ENCODE peak calls at places on chromosomes 4 and X, in five cellular contexts. F, B, P, C and Y are unnamed samples.

GRCh38 chrX:19344661-19345060 is 934 bp downstream of the PDHA1 start:
- DNase-seq in C (no peak), P (no peak), F (no peak), B (no peak), Y (no peak)

GRCh38 chrX:134636859-134637258 is 21.4 kb downstream of the PLAC1 start:
- DNase-seq in P (no peak), C (peak; percentile 51), F (no peak), B (no peak), Y (no peak)

GRCh38 chrX:134753185-134754008 is 95.1 kb upstream of the PLAC1 start:
- DNase-seq in C (peak; percentile 71), B (no peak), F (no peak), P (no peak), Y (no peak)

GRCh38 chr4:119540249-119540648 is 88.4 kb downstream of the PDE5A start:
- DNase-seq in C (no peak), F (no peak), B (no peak), P (no peak), Y (no peak)

GRCh38 chrX:107714196-107714811 is 61.3 kb downstream of the TSC22D3 start:
- DNase-seq in B (no peak), F (no peak), C (peak; percentile 34), P (no peak), Y (no peak)

GRCh38 chr4:169115897-169116254 is 105.8 kb upstream of the CBR4 start:
- DNase-seq in C (peak; percentile 96), F (no peak), B (no peak), P (no peak), Y (no peak)

GRCh38 chr4:102552781-102553180 is 51.6 kb downstream of the NFKB1 start:
- DNase-seq in C (no peak), F (no peak), P (no peak), B (no peak), Y (no peak)

GRCh38 chr4:55138367-55138766 is 13.0 kb upstream of the KDR start:
- DNase-seq in F (no peak), B (no peak), P (no peak), C (no peak), Y (no peak)

GRCh38 chrX:16869393-16870094 is 618 bp downstream of the RBBP7 start:
- DNase-seq in C (no peak), P (peak; percentile 54), B (no peak), F (peak; percentile 80), Y (peak; percentile 57)

GRCh38 chr4:5203309-5203708 is 152.0 kb downstream of the STK32B start:
- DNase-seq in B (no peak), P (no peak), C (no peak), F (no peak), Y (no peak)

GRCh38 chr4:130393246-130394041 is 1297.5 kb downstream of the C4orf33 start:
- DNase-seq in F (no peak), B (no peak), C (peak; percentile 10), P (no peak), Y (no peak)

GRCh38 chr4:15651682-15652081 is 3.5 kb downstream of the FBXL5 start:
- DNase-seq in C (peak; percentile 36), P (no peak), B (no peak), F (no peak), Y (no peak)

GRCh38 chrX:30156880-30157560 is 58.3 kb upstream of the MAGEB2 start:
- DNase-seq in C (no peak), P (no peak), B (no peak), F (no peak), Y (no peak)

GRCh38 chr4:86640469-86640868 is 46.4 kb downstream of the PTPN13 start:
- DNase-seq in P (no peak), F (no peak), C (peak; percentile 13), B (no peak), Y (no peak)

GRCh38 chr4:19983072-19983471 is 268.6 kb upstream of the SLIT2 start:
- DNase-seq in C (peak; percentile 97), B (no peak), P (no peak), F (no peak), Y (no peak)

GRCh38 chr4:151324449-151325319 is 721 bp downstream of the SH3D19 start:
- DNase-seq in P (peak; percentile 32), F (peak; percentile 60), C (peak; percentile 45), B (no peak), Y (peak; percentile 29)

GRCh38 chrX:15242899-15243555 is 26.9 kb downstream of the ASB9 start:
- DNase-seq in F (peak; percentile 7), C (peak; percentile 60), B (peak; percentile 17), P (peak; percentile 27), Y (peak; percentile 29)

GRCh38 chrX:81528041-81528440 is 326.1 kb downstream of the SH3BGRL start:
- DNase-seq in F (no peak), B (no peak), C (no peak), P (no peak), Y (no peak)

GRCh38 chrX:43350935-43351334 is 305.2 kb upstream of the MAOA start:
- DNase-seq in B (no peak), P (no peak), F (no peak), C (no peak), Y (no peak)

GRCh38 chr4:15855804-15856475 is 77.8 kb downstream of the CD38 start:
- DNase-seq in P (no peak), B (no peak), F (no peak), C (no peak), Y (no peak)

GRCh38 chr4:978957-979701 is 5.8 kb upstream of the DGKQ start:
- DNase-seq in F (no peak), B (no peak), P (no peak), C (peak; percentile 72), Y (no peak)

GRCh38 chr4:5751918-5752802 is 41.2 kb downstream of the EVC start:
- DNase-seq in C (peak; percentile 71), P (peak; percentile 75), B (no peak), F (peak; percentile 23), Y (no peak)

GRCh38 chrX:123923211-123923610 is 38.3 kb upstream of the STAG2 start:
- DNase-seq in F (no peak), C (no peak), P (no peak), B (no peak), Y (no peak)

DNA sequence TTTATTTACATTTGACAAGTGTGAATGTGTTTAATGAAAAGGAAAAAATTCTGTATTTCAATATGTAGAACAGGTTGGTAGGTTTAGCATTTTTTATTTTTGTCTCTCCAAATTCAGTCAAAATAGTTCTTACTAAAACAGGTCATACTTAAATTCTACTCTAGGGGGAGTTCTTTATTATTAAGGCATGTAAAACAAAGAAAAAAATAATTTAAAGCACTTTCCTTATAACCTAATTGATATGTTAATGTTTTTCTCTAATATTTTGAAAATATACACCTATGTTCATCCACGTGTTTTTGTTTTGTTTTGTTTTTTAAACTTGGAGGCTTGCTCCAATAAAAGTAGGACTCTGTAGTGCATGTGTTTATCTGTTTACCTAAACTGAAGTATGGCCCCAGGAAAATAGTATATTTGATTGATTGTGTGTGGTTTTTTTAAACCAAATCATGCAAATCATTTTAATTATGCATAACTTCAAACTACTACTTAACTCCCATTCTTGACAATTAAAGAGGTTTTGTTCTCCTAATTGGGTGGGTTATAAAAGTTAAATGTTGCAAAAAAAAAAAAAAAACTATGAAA is 562.7 kb downstream of the RPA4 start:
- DNase-seq in B (no peak), C (peak; percentile 12), P (no peak), F (no peak), Y (no peak)
- TF ChIP-seq CTCF in B (peak; percentile 14), C (no peak), P (peak; percentile 40), F (peak; percentile 43), Y (no peak)

DNA sequence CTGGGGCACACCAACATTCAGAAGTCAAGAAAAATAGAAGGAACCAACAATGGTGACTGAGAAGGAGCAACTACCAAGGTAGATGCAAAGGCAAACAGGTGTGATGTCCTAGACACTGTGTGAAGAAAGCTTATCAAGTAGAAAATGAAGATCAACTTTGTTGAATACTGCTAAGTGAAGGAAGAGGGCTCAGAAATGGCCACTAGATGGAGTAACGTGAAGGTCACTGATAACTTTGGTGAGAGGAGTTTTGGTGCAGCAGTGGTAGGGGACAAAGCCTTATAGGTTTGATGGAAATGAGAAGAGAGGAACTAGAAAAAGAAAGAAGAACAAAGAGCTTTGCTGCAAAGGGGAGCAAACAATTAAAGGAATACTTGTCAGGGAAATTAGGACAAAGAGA is 23.5 kb downstream of the OTC start:
- DNase-seq in P (no peak), F (no peak), B (no peak), C (peak; percentile 1), Y (peak; percentile 10)
- TF ChIP-seq CTCF in P (peak; percentile 26), F (peak; percentile 40), B (peak; percentile 67), C (peak; percentile 22), Y (peak; percentile 34)

DNA sequence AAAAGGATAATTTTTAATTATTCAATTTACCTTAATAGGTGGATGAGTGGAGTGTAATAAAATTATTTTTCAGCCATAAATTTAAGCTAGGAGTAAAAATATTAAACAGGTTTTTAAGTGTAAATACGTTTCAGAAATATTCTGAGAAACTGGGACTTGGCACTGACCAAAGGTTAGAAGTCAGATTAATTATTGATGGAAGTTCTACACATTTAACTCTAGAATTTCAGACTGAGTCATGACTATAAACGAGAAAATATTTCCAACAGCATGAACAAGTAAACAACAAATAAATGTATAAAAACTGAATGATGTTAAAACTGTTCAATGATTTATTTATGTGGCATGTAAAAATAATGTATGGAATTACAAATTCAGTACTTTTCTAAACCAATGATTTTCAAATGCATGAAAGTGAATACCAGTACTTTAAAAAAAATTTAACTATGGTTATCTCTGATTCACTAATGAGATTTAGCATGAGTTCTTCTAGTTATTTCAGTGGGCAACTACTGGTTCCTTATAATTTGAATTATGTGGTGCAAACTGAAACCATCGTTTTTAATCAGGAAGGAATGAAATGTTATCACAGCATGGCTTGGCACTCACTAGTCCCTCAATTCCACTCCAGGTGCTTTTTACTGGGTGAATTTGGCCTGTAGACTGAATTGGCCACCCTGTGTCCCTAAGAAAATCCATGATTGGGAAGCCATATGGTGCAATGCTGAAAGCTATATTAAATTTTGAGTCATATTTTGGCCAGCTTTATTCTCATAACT is 244.2 kb downstream of the FSTL5 start:
- DNase-seq in F (no peak), C (no peak), B (no peak), P (no peak), Y (no peak)
- TF ChIP-seq CTCF in F (no peak), C (no peak), B (no peak), P (no peak), Y (no peak)

DNA sequence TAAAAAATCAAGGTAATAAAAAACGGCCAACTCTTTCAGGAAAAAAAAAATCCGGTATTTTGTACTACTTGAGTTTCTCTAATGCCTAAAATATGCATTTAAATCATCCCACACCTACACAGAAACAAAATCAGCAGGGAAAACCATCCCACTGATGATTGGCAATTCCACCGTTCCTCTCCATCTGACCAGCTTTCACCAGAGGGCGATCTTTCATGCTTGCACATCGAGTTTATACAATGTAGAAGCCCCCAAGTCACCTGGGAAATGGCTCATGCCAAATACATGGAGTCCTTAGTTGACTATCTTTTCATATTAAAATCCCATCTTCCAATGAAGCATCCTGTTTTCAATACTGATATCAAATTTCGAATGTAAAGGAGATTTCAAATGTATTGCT is 69.2 kb downstream of the PTCHD1 start:
- DNase-seq in F (no peak), P (no peak), B (no peak), C (no peak), Y (no peak)
- TF ChIP-seq CTCF in F (peak; percentile 17), P (no peak), B (no peak), C (no peak), Y (no peak)

DNA sequence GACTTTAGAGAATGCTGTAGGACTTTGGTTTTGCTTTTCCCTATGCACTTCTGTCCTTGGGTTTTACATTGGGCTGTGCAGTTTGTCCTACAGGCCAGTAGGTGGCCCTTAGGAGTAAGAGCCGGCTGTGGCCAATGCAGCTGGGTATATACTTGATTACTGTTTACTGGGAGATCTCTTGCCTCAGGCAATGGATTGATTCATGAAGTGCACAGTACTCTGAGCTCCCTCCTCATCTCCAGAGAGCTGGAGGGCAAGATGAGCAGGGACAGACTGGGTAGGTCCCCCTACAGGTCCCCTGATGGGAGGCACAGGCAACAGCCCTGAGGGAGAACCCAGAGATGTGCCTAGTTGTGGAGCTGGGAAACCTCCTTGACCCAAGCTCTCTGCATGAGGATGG is 103.8 kb upstream of the QRFPR start:
- DNase-seq in P (peak; percentile 36), B (no peak), C (peak; percentile 73), F (peak; percentile 19), Y (peak; percentile 43)
- TF ChIP-seq CTCF in P (peak; percentile 74), B (peak; percentile 81), C (peak; percentile 96), F (peak; percentile 51), Y (peak; percentile 70)